ENCODE peak calls at places on chromosomes 6 and 20, in four cellular contexts. F is GM13977, H is breast epithelium, U is RWPE1. V is an unnamed sample.

GRCh38 chr6:56757585-56757984 is 114.9 kb upstream of the DST start:
- DNase-seq in F (no peak), H (no peak), U (no peak), V (peak; percentile 58)

GRCh38 chr20:3843490-3843889 is 3.1 kb upstream of the MAVS start:
- DNase-seq in F (peak; percentile 26), H (no peak), U (peak; percentile 81), V (no peak)

GRCh38 chr6:127956260-127956888 is 55.5 kb upstream of the THEMIS start:
- DNase-seq in F (no peak), H (no peak), U (no peak), V (no peak)

GRCh38 chr6:100468013-100468622 is 3.4 kb upstream of the SIM1 start:
- DNase-seq in F (no peak), H (no peak), U (no peak), V (no peak)

GRCh38 chr20:57432874-57433491 is 41.8 kb downstream of the RBM38 start:
- DNase-seq in F (peak; percentile 92), H (no peak), U (peak; percentile 83), V (no peak)

GRCh38 chr6:53483423-53484353 is 61.2 kb downstream of the GCLC start:
- DNase-seq in F (no peak), H (peak; percentile 43), U (no peak), V (no peak)

GRCh38 chr20:3262566-3262965 is 23.6 kb upstream of the SLC4A11 start:
- DNase-seq in F (no peak), H (no peak), U (no peak), V (no peak)

GRCh38 chr20:62854121-62854520 is 7.5 kb downstream of the TCFL5 start:
- DNase-seq in F (no peak), H (no peak), U (no peak), V (no peak)

GRCh38 chr6:3117912-3118352 is 579 bp upstream of the BPHL start:
- DNase-seq in F (no peak), H (no peak), U (no peak), V (no peak)

GRCh38 chr6:2225422-2226392 is 19.7 kb downstream of the GMDS start:
- DNase-seq in F (no peak), H (no peak), U (peak; percentile 25), V (no peak)

GRCh38 chr6:14736231-14736953 is 509.5 kb upstream of the JARID2 start:
- DNase-seq in F (no peak), H (no peak), U (no peak), V (no peak)

GRCh38 chr20:35901678-35902544 is 52.4 kb downstream of the SCAND1 start:
- DNase-seq in F (no peak), H (no peak), U (peak; percentile 95), V (peak; percentile 79)

GRCh38 chr6:109513571-109514071 is 30.6 kb upstream of the ZBTB24 start:
- DNase-seq in F (no peak), H (no peak), U (no peak), V (no peak)

GRCh38 chr6:135506270-135506997 is 8.9 kb upstream of the AHI1 start:
- DNase-seq in F (peak; percentile 43), H (no peak), U (peak; percentile 36), V (no peak)

GRCh38 chr6:52571099-52571755 is 5.6 kb downstream of the TRAM2 start:
- DNase-seq in F (no peak), H (no peak), U (no peak), V (no peak)

GRCh38 chr6:7542065-7542877 is 800 bp downstream of the DSP start:
- DNase-seq in F (peak; percentile 38), H (no peak), U (no peak), V (no peak)

GRCh38 chr6:39794231-39794630 is 2.1 kb downstream of the DAAM2 start:
- DNase-seq in F (no peak), H (no peak), U (no peak), V (no peak)

GRCh38 chr6:7726416-7727149 is 684 bp downstream of the BMP6 start:
- DNase-seq in F (peak; percentile 61), H (no peak), U (no peak), V (no peak)

GRCh38 chr20:17226410-17227198 is at the start of gene PCSK2:
- DNase-seq in F (no peak), H (no peak), U (no peak), V (no peak)

GRCh38 chr20:10927011-10927583 is 253.3 kb upstream of the JAG1 start:
- DNase-seq in F (no peak), H (no peak), U (no peak), V (no peak)

GRCh38 chr6:105606871-105607421 is 204.1 kb upstream of the PREP start:
- DNase-seq in F (no peak), H (no peak), U (no peak), V (no peak)

GRCh38 chr20:44756011-44756688 is 10.5 kb downstream of the KCNK15 start:
- DNase-seq in F (no peak), H (no peak), U (no peak), V (no peak)

GRCh38 chr20:891121-892080 is 24.7 kb downstream of the ANGPT4 start:
- DNase-seq in F (no peak), H (peak; percentile 30), U (no peak), V (no peak)

GRCh38 chr6:48978016-48978415 is 485.0 kb downstream of the MMUT start:
- DNase-seq in F (no peak), H (no peak), U (no peak), V (no peak)

GRCh38 chr20:56592817-56593216 is 36.3 kb upstream of the TFAP2C start:
- DNase-seq in F (no peak), H (no peak), U (no peak), V (no peak)

GRCh38 chr6:112433457-112433856 is 86.3 kb downstream of the RFPL4B start:
- DNase-seq in F (no peak), H (no peak), U (no peak), V (no peak)

GRCh38 chr6:55729665-55730064 is 145.7 kb downstream of the BMP5 start:
- DNase-seq in F (no peak), H (no peak), U (no peak), V (no peak)

GRCh38 chr20:58636983-58637421 is 14.1 kb upstream of the STX16 start:
- DNase-seq in F (no peak), H (peak; percentile 39), U (no peak), V (peak; percentile 12)

GRCh38 chr6:130717657-130718056 is 109.5 kb upstream of the SMLR1 start:
- DNase-seq in F (no peak), H (no peak), U (no peak), V (no peak)

V was measured in SW 1271.